ENCODE peak calls at places on chromosome 9, in seven cellular contexts. C is lower leg skin; R is heart left ventricle; Z is non-pigmented ciliary epithelial cell; O is stimulated activated naive CD8-positive, alpha-beta T cell treated with anti-CD3 and anti-CD28 coated beads, Interleukin-15, Interleukin-2, amounts not matched to agents 100 U/mL and 50 U/mL, for 24 hours; X is retinal pigment epithelial cell; D is SK-N-DZ. P is an unnamed sample.
A peak's percentile ranks its signal among the peaks of the same experiment; 100 is the strongest.

GRCh38 chr9:126860757-126861466 is 473 bp downstream of the ZBTB34 start:
- DNase-seq in C (no peak), R (no peak), Z (no peak), O (peak; percentile 37), X (no peak), D (no peak), P (no peak)

GRCh38 chr9:113564804-113565237 is 101.3 kb downstream of the RGS3 start:
- DNase-seq in C (no peak), R (peak; percentile 85), Z (no peak), O (no peak), X (peak; percentile 52), D (no peak), P (peak; percentile 74)

GRCh38 chr9:98118640-98119601 is at the start of gene TRIM14:
- DNase-seq in C (no peak), R (peak; percentile 66), Z (no peak), O (peak; percentile 76), X (no peak), D (peak; percentile 84), P (no peak)

GRCh38 chr9:4508907-4509589 is 18.8 kb downstream of the SLC1A1 start:
- DNase-seq in C (no peak), R (no peak), Z (peak; percentile 81), O (no peak), X (no peak), D (no peak), P (no peak)

GRCh38 chr9:90038778-90039177 is 434.0 kb downstream of the GADD45G start:
- DNase-seq in C (no peak), R (no peak), Z (no peak), O (no peak), X (no peak), D (no peak), P (no peak)

GRCh38 chr9:131624636-131625241 is 79.4 kb downstream of the PRRT1B start:
- DNase-seq in C (no peak), R (peak; percentile 68), Z (peak; percentile 5), O (no peak), X (no peak), D (no peak), P (peak; percentile 53)

GRCh38 chr9:136093331-136093986 is 1.6 kb downstream of the NACC2 start:
- DNase-seq in C (no peak), R (peak; percentile 69), Z (no peak), O (no peak), X (no peak), D (no peak), P (no peak)

GRCh38 chr9:90071257-90071656 is 466.4 kb downstream of the GADD45G start:
- DNase-seq in C (no peak), R (no peak), Z (no peak), O (no peak), X (no peak), D (no peak), P (no peak)

GRCh38 chr9:88064554-88064953 is 73.7 kb downstream of the SPATA31C2 start:
- DNase-seq in C (no peak), R (no peak), Z (no peak), O (no peak), X (no peak), D (no peak), P (no peak)

GRCh38 chr9:99105152-99106043 is 485 bp downstream of the TGFBR1 start:
- DNase-seq in C (peak; percentile 69), R (peak; percentile 87), Z (no peak), O (peak; percentile 67), X (no peak), D (peak; percentile 25), P (peak; percentile 65)

GRCh38 chr9:29220852-29221251 is 1647.6 kb upstream of the C9orf72 start:
- DNase-seq in C (no peak), R (no peak), Z (no peak), O (no peak), X (no peak), D (no peak), P (no peak)

GRCh38 chr9:110152704-110153374 is 55.1 kb downstream of the C9orf152 start:
- DNase-seq in C (no peak), R (no peak), Z (no peak), O (no peak), X (no peak), D (peak; percentile 36), P (no peak)

GRCh38 chr9:96345551-96345950 is 38.0 kb downstream of the SLC35D2 start:
- DNase-seq in C (no peak), R (no peak), Z (no peak), O (no peak), X (no peak), D (no peak), P (no peak)

GRCh38 chr9:114081441-114082016 is 3.4 kb upstream of the AMBP start:
- DNase-seq in C (no peak), R (no peak), Z (no peak), O (no peak), X (no peak), D (no peak), P (no peak)

GRCh38 chr9:18580146-18580545 is 106.2 kb downstream of the ADAMTSL1 start:
- DNase-seq in C (no peak), R (no peak), Z (no peak), O (no peak), X (no peak), D (no peak), P (no peak)

GRCh38 chr9:6215562-6215961 is at the start of gene IL33:
- DNase-seq in C (no peak), R (no peak), Z (no peak), O (no peak), X (no peak), D (no peak), P (no peak)

GRCh38 chr9:124357591-124358361 is 57.5 kb downstream of the PSMB7 start:
- DNase-seq in C (peak; percentile 12), R (no peak), Z (no peak), O (no peak), X (peak; percentile 63), D (no peak), P (no peak)